ENCODE peak calls at places on chromosome 19, in eight cellular contexts. One of them, this sample, is unnamed. For H3K9me3, the result is how much of the 10 kb centered on the place peaks cover.

GRCh38 chr19:4369109-4369887 is 25.9 kb downstream of the MPND start:
- DNase-seq in tibial artery: peak
- DNase-seq in Caco-2: no peak
- DNase-seq in esophagus squamous epithelium: no peak
- DNase-seq in pancreas: peak
- DNase-seq in Peyer's patch: peak
- DNase-seq in thoracic aorta: no peak
- DNase-seq in endodermal cell: peak
- DNase-seq in this sample: no peak

GRCh38 chr19:33391631-33392249 is 18.2 kb downstream of the CEBPG start:
- DNase-seq in tibial artery: no peak
- DNase-seq in Caco-2: no peak
- DNase-seq in esophagus squamous epithelium: no peak
- DNase-seq in pancreas: no peak
- DNase-seq in Peyer's patch: peak
- DNase-seq in thoracic aorta: no peak
- DNase-seq in endodermal cell: no peak
- DNase-seq in this sample: no peak

GRCh38 chr19:20840371-20840770 is 64.3 kb downstream of the ZNF66 start:
- DNase-seq in tibial artery: no peak
- DNase-seq in Caco-2: no peak
- DNase-seq in esophagus squamous epithelium: no peak
- DNase-seq in pancreas: no peak
- DNase-seq in Peyer's patch: no peak
- DNase-seq in thoracic aorta: no peak
- DNase-seq in endodermal cell: no peak
- DNase-seq in this sample: no peak

GRCh38 chr19:944171-944567 is 18.3 kb downstream of the ARID3A start:
- DNase-seq in tibial artery: no peak
- DNase-seq in Caco-2: peak
- DNase-seq in esophagus squamous epithelium: no peak
- DNase-seq in pancreas: peak
- DNase-seq in Peyer's patch: peak
- DNase-seq in thoracic aorta: no peak
- DNase-seq in endodermal cell: no peak
- DNase-seq in this sample: peak

GRCh38 chr19:12224676-12225075 is 61.8 kb downstream of the ZNF136 start:
- DNase-seq in tibial artery: no peak
- DNase-seq in Caco-2: no peak
- DNase-seq in esophagus squamous epithelium: no peak
- DNase-seq in pancreas: no peak
- DNase-seq in Peyer's patch: no peak
- DNase-seq in thoracic aorta: no peak
- DNase-seq in endodermal cell: no peak
- DNase-seq in this sample: no peak

GRCh38 chr19:46173886-46174475 is 25.9 kb downstream of the IGFL2 start:
- DNase-seq in tibial artery: no peak
- DNase-seq in Caco-2: no peak
- DNase-seq in esophagus squamous epithelium: no peak
- DNase-seq in pancreas: no peak
- DNase-seq in Peyer's patch: no peak
- DNase-seq in thoracic aorta: no peak
- DNase-seq in endodermal cell: peak
- DNase-seq in this sample: no peak

GRCh38 chr19:46976845-46977320 is 42.8 kb upstream of the NPAS1 start:
- DNase-seq in tibial artery: peak
- DNase-seq in Caco-2: peak
- DNase-seq in esophagus squamous epithelium: no peak
- DNase-seq in pancreas: no peak
- DNase-seq in Peyer's patch: no peak
- DNase-seq in thoracic aorta: no peak
- DNase-seq in endodermal cell: peak
- DNase-seq in this sample: peak

GRCh38 chr19:46515879-46516350 is 20.2 kb upstream of the PNMA8B start:
- DNase-seq in tibial artery: no peak
- DNase-seq in Caco-2: no peak
- DNase-seq in esophagus squamous epithelium: no peak
- DNase-seq in pancreas: no peak
- DNase-seq in Peyer's patch: no peak
- DNase-seq in thoracic aorta: no peak
- DNase-seq in endodermal cell: no peak
- DNase-seq in this sample: peak

GRCh38 chr19:10010247-10010691 is at the start of gene COL5A3:
- DNase-seq in tibial artery: peak
- DNase-seq in Caco-2: no peak
- DNase-seq in esophagus squamous epithelium: no peak
- DNase-seq in pancreas: no peak
- DNase-seq in Peyer's patch: peak
- DNase-seq in thoracic aorta: no peak
- DNase-seq in endodermal cell: peak
- DNase-seq in this sample: no peak

GRCh38 chr19:58150328-58150921 is at the start of gene ZNF329:
- DNase-seq in tibial artery: peak
- DNase-seq in Caco-2: peak
- DNase-seq in esophagus squamous epithelium: no peak
- DNase-seq in pancreas: peak
- DNase-seq in Peyer's patch: peak
- DNase-seq in thoracic aorta: peak
- DNase-seq in endodermal cell: peak
- DNase-seq in this sample: peak

GRCh38 chr19:58145849-58146248 is 4.7 kb downstream of the ZNF329 start:
- DNase-seq in tibial artery: no peak
- DNase-seq in Caco-2: no peak
- DNase-seq in esophagus squamous epithelium: no peak
- DNase-seq in pancreas: no peak
- DNase-seq in Peyer's patch: no peak
- DNase-seq in thoracic aorta: no peak
- DNase-seq in endodermal cell: no peak
- DNase-seq in this sample: no peak
- H3K9me3 ChIP-seq in tibial artery: under half
- H3K9me3 ChIP-seq in Caco-2: half or more
- H3K9me3 ChIP-seq in esophagus squamous epithelium: half or more
- H3K9me3 ChIP-seq in pancreas: under half
- H3K9me3 ChIP-seq in Peyer's patch: under half
- H3K9me3 ChIP-seq in thoracic aorta: half or more
- H3K9me3 ChIP-seq in endodermal cell: half or more
- H3K9me3 ChIP-seq in this sample: half or more

GRCh38 chr19:17489392-17490030 is 19.2 kb downstream of the SLC27A1 start:
- DNase-seq in tibial artery: no peak
- DNase-seq in Caco-2: no peak
- DNase-seq in esophagus squamous epithelium: no peak
- DNase-seq in pancreas: no peak
- DNase-seq in Peyer's patch: no peak
- DNase-seq in thoracic aorta: no peak
- DNase-seq in endodermal cell: no peak
- DNase-seq in this sample: no peak
- TF ChIP-seq CTCF in tibial artery: no peak
- TF ChIP-seq CTCF in Caco-2: no peak
- TF ChIP-seq CTCF in esophagus squamous epithelium: no peak
- TF ChIP-seq CTCF in pancreas: no peak
- TF ChIP-seq CTCF in Peyer's patch: no peak
- TF ChIP-seq CTCF in thoracic aorta: no peak
- TF ChIP-seq CTCF in endodermal cell: no peak
- TF ChIP-seq CTCF in this sample: no peak

GRCh38 chr19:44151491-44151890 is 10.1 kb downstream of the ZNF234 start:
- DNase-seq in tibial artery: no peak
- DNase-seq in Caco-2: no peak
- DNase-seq in esophagus squamous epithelium: no peak
- DNase-seq in pancreas: no peak
- DNase-seq in Peyer's patch: no peak
- DNase-seq in thoracic aorta: no peak
- DNase-seq in endodermal cell: no peak
- DNase-seq in this sample: no peak
- H3K9me3 ChIP-seq in tibial artery: under half
- H3K9me3 ChIP-seq in Caco-2: under half
- H3K9me3 ChIP-seq in esophagus squamous epithelium: under half
- H3K9me3 ChIP-seq in pancreas: under half
- H3K9me3 ChIP-seq in Peyer's patch: under half
- H3K9me3 ChIP-seq in thoracic aorta: under half
- H3K9me3 ChIP-seq in endodermal cell: under half
- H3K9me3 ChIP-seq in this sample: under half

DNA sequence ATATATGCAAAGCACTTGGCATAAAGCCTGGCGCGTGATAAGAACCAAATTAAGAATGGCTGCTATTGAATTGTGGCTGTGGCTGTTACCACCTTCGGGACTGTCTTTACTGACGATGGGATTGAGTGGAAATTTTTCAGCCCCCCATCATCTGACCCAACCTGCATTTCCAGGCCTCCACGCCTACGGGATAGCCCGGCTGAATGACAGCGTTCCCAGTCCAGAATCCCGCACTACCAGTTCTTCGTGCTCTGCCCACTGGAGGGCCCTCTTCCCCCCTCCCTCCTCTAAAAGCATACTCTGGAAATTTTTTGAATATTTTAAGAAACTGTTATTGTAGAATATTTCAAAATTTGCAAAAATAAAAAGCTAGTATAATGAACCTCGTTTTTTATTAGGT is 11.0 kb downstream of the KRTDAP start:
- DNase-seq in tibial artery: no peak
- DNase-seq in Caco-2: no peak
- DNase-seq in esophagus squamous epithelium: no peak
- DNase-seq in pancreas: no peak
- DNase-seq in Peyer's patch: no peak
- DNase-seq in thoracic aorta: no peak
- DNase-seq in endodermal cell: no peak
- DNase-seq in this sample: no peak
- TF ChIP-seq CTCF in tibial artery: no peak
- TF ChIP-seq CTCF in Caco-2: peak
- TF ChIP-seq CTCF in esophagus squamous epithelium: no peak
- TF ChIP-seq CTCF in pancreas: no peak
- TF ChIP-seq CTCF in Peyer's patch: no peak
- TF ChIP-seq CTCF in thoracic aorta: no peak
- TF ChIP-seq CTCF in endodermal cell: peak
- TF ChIP-seq CTCF in this sample: peak

GRCh38 chr19:27833031-27833430 is 1379.9 kb downstream of the UQCRFS1 start:
- DNase-seq in tibial artery: no peak
- DNase-seq in Caco-2: no peak
- DNase-seq in esophagus squamous epithelium: no peak
- DNase-seq in pancreas: no peak
- DNase-seq in Peyer's patch: no peak
- DNase-seq in thoracic aorta: no peak
- DNase-seq in endodermal cell: no peak
- DNase-seq in this sample: no peak
- H3K9me3 ChIP-seq in tibial artery: under half
- H3K9me3 ChIP-seq in Caco-2: under half
- H3K9me3 ChIP-seq in esophagus squamous epithelium: under half
- H3K9me3 ChIP-seq in pancreas: under half
- H3K9me3 ChIP-seq in Peyer's patch: under half
- H3K9me3 ChIP-seq in thoracic aorta: under half
- H3K9me3 ChIP-seq in endodermal cell: under half
- H3K9me3 ChIP-seq in this sample: under half

DNA sequence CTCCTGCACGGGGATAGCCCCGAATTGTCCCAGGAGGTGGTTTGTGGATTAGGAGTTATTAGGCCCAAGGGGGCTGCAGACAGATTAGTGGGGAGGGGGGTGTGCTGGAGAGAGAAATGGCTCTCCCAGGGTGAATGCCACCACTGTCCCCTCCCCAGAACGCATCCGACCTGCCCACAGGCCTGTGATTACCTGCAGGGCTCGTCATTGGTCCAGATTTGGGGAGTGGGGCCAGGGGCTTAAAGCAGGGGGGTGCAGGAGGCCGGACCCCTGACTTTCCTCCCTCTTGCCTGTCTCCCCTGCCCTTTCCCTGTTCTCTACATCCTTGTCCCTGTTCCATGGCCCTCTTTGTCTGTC is 1.2 kb downstream of the NRTN start:
- DNase-seq in tibial artery: no peak
- DNase-seq in Caco-2: no peak
- DNase-seq in esophagus squamous epithelium: no peak
- DNase-seq in pancreas: peak
- DNase-seq in Peyer's patch: peak
- DNase-seq in thoracic aorta: no peak
- DNase-seq in endodermal cell: no peak
- DNase-seq in this sample: no peak
- TF ChIP-seq CTCF in tibial artery: peak
- TF ChIP-seq CTCF in Caco-2: no peak
- TF ChIP-seq CTCF in esophagus squamous epithelium: peak
- TF ChIP-seq CTCF in pancreas: no peak
- TF ChIP-seq CTCF in Peyer's patch: no peak
- TF ChIP-seq CTCF in thoracic aorta: no peak
- TF ChIP-seq CTCF in endodermal cell: no peak
- TF ChIP-seq CTCF in this sample: no peak

This sample was measured in hepatocyte.